ENCODE peak calls at places on chromosomes 12 and 14, in six cellular contexts. One of them, this sample, is unnamed.

GRCh38 chr12:94570161-94570560 is 80.2 kb downstream of the TMCC3 start:
- DNase-seq in tibial artery: no peak
- DNase-seq in left lung: no peak
- DNase-seq in transverse colon: no peak
- DNase-seq in fibroblast of lung: peak; percentile 82
- DNase-seq in GM23338: no peak
- DNase-seq in this sample: no peak

GRCh38 chr12:503111-503761 is 43.5 kb downstream of the B4GALNT3 start:
- DNase-seq in fibroblast of lung: peak; percentile 8
- DNase-seq in transverse colon: peak; percentile 86
- DNase-seq in tibial artery: no peak
- DNase-seq in GM23338: no peak
- DNase-seq in left lung: peak; percentile 76
- DNase-seq in this sample: no peak

GRCh38 chr14:100741956-100742355 is 15.3 kb downstream of the DLK1 start:
- DNase-seq in fibroblast of lung: no peak
- DNase-seq in GM23338: no peak
- DNase-seq in tibial artery: no peak
- DNase-seq in transverse colon: no peak
- DNase-seq in left lung: no peak
- DNase-seq in this sample: no peak

GRCh38 chr12:9750276-9751203 is 10.2 kb downstream of the CD69 start:
- DNase-seq in transverse colon: peak; percentile 31
- DNase-seq in tibial artery: no peak
- DNase-seq in GM23338: peak; percentile 89
- DNase-seq in left lung: no peak
- DNase-seq in fibroblast of lung: peak; percentile 56
- DNase-seq in this sample: no peak

GRCh38 chr14:95575820-95576473 is 41.1 kb downstream of the GLRX5 start:
- DNase-seq in tibial artery: no peak
- DNase-seq in transverse colon: no peak
- DNase-seq in fibroblast of lung: no peak
- DNase-seq in left lung: no peak
- DNase-seq in GM23338: peak; percentile 44
- DNase-seq in this sample: no peak

GRCh38 chr14:74140374-74140850 is 55.7 kb downstream of the LIN52 start:
- DNase-seq in tibial artery: no peak
- DNase-seq in left lung: peak; percentile 82
- DNase-seq in transverse colon: peak; percentile 72
- DNase-seq in GM23338: peak; percentile 29
- DNase-seq in fibroblast of lung: no peak
- DNase-seq in this sample: no peak

GRCh38 chr12:115103884-115104883 is 420.2 kb upstream of the TBX3 start:
- DNase-seq in left lung: no peak
- DNase-seq in GM23338: no peak
- DNase-seq in fibroblast of lung: peak; percentile 82
- DNase-seq in tibial artery: no peak
- DNase-seq in transverse colon: no peak
- DNase-seq in this sample: no peak

GRCh38 chr12:43917896-43918295 is 82.0 kb downstream of the TMEM117 start:
- DNase-seq in GM23338: no peak
- DNase-seq in tibial artery: no peak
- DNase-seq in left lung: no peak
- DNase-seq in transverse colon: no peak
- DNase-seq in fibroblast of lung: no peak
- DNase-seq in this sample: no peak

GRCh38 chr12:30794591-30795409 is 40.0 kb upstream of the CAPRIN2 start:
- DNase-seq in tibial artery: no peak
- DNase-seq in transverse colon: no peak
- DNase-seq in fibroblast of lung: peak; percentile 98
- DNase-seq in GM23338: peak; percentile 77
- DNase-seq in left lung: no peak
- DNase-seq in this sample: no peak

GRCh38 chr12:2583642-2584041 is 211.1 kb upstream of the FKBP4 start:
- DNase-seq in transverse colon: no peak
- DNase-seq in GM23338: no peak
- DNase-seq in tibial artery: peak; percentile 56
- DNase-seq in left lung: no peak
- DNase-seq in fibroblast of lung: no peak
- DNase-seq in this sample: no peak

GRCh38 chr14:100791995-100792394 is 33.9 kb upstream of the MEG3 start:
- DNase-seq in left lung: no peak
- DNase-seq in transverse colon: no peak
- DNase-seq in fibroblast of lung: no peak
- DNase-seq in tibial artery: no peak
- DNase-seq in GM23338: no peak
- DNase-seq in this sample: no peak

GRCh38 chr12:19739195-19739776 is 300.0 kb downstream of the AEBP2 start:
- DNase-seq in transverse colon: peak; percentile 16
- DNase-seq in fibroblast of lung: peak; percentile 65
- DNase-seq in left lung: no peak
- DNase-seq in tibial artery: no peak
- DNase-seq in GM23338: peak; percentile 73
- DNase-seq in this sample: no peak

GRCh38 chr12:125408718-125409117 is 343.5 kb downstream of the AACS start:
- DNase-seq in GM23338: no peak
- DNase-seq in transverse colon: no peak
- DNase-seq in fibroblast of lung: no peak
- DNase-seq in tibial artery: no peak
- DNase-seq in left lung: no peak
- DNase-seq in this sample: no peak

GRCh38 chr12:98955284-98955683 is 310.2 kb downstream of the APAF1 start:
- DNase-seq in transverse colon: no peak
- DNase-seq in tibial artery: no peak
- DNase-seq in left lung: no peak
- DNase-seq in GM23338: peak; percentile 86
- DNase-seq in fibroblast of lung: no peak
- DNase-seq in this sample: no peak

GRCh38 chr14:76884853-76885276 is 58.7 kb downstream of the LRRC74A start:
- DNase-seq in transverse colon: no peak
- DNase-seq in GM23338: peak; percentile 41
- DNase-seq in left lung: no peak
- DNase-seq in fibroblast of lung: no peak
- DNase-seq in tibial artery: no peak
- DNase-seq in this sample: no peak

GRCh38 chr14:70257526-70257925 is 68.8 kb upstream of the SLC8A3 start:
- DNase-seq in fibroblast of lung: no peak
- DNase-seq in left lung: no peak
- DNase-seq in GM23338: peak; percentile 72
- DNase-seq in transverse colon: peak; percentile 21
- DNase-seq in tibial artery: no peak
- DNase-seq in this sample: no peak

GRCh38 chr14:104537613-104537988 is 42.0 kb upstream of the C14orf180 start:
- DNase-seq in fibroblast of lung: no peak
- DNase-seq in left lung: no peak
- DNase-seq in tibial artery: no peak
- DNase-seq in transverse colon: no peak
- DNase-seq in GM23338: no peak
- DNase-seq in this sample: no peak

GRCh38 chr12:1093166-1093751 is 102.2 kb downstream of the ERC1 start:
- DNase-seq in transverse colon: no peak
- DNase-seq in GM23338: peak; percentile 85
- DNase-seq in fibroblast of lung: peak; percentile 54
- DNase-seq in tibial artery: no peak
- DNase-seq in left lung: no peak
- DNase-seq in this sample: no peak

GRCh38 chr12:97967831-97968230 is 505.2 kb downstream of the RMST start:
- DNase-seq in tibial artery: no peak
- DNase-seq in left lung: no peak
- DNase-seq in GM23338: no peak
- DNase-seq in fibroblast of lung: no peak
- DNase-seq in transverse colon: no peak
- DNase-seq in this sample: no peak

GRCh38 chr12:114320910-114321309 is 85.0 kb downstream of the TBX5 start:
- DNase-seq in transverse colon: no peak
- DNase-seq in GM23338: no peak
- DNase-seq in tibial artery: no peak
- DNase-seq in left lung: no peak
- DNase-seq in fibroblast of lung: no peak
- DNase-seq in this sample: no peak

GRCh38 chr12:19369691-19370148 is 69.6 kb upstream of the AEBP2 start:
- DNase-seq in fibroblast of lung: no peak
- DNase-seq in transverse colon: no peak
- DNase-seq in tibial artery: peak; percentile 78
- DNase-seq in GM23338: no peak
- DNase-seq in left lung: no peak
- DNase-seq in this sample: no peak

GRCh38 chr12:132162508-132163031 is 18.3 kb downstream of the NOC4L start:
- DNase-seq in tibial artery: peak; percentile 80
- DNase-seq in transverse colon: no peak
- DNase-seq in fibroblast of lung: peak; percentile 85
- DNase-seq in left lung: no peak
- DNase-seq in GM23338: no peak
- DNase-seq in this sample: no peak

GRCh38 chr14:31229638-31230229 is 22.1 kb upstream of the HECTD1 start:
- DNase-seq in tibial artery: peak; percentile 72
- DNase-seq in fibroblast of lung: peak; percentile 92
- DNase-seq in left lung: peak; percentile 77
- DNase-seq in GM23338: peak; percentile 51
- DNase-seq in transverse colon: peak; percentile 79
- DNase-seq in this sample: peak; percentile 79

GRCh38 chr14:32627545-32628298 is 298.6 kb downstream of the AKAP6 start:
- DNase-seq in fibroblast of lung: no peak
- DNase-seq in left lung: no peak
- DNase-seq in GM23338: no peak
- DNase-seq in tibial artery: no peak
- DNase-seq in transverse colon: no peak
- DNase-seq in this sample: no peak

GRCh38 chr14:93045965-93046695 is 69.6 kb downstream of the ITPK1 start:
- DNase-seq in tibial artery: no peak
- DNase-seq in fibroblast of lung: peak; percentile 95
- DNase-seq in transverse colon: no peak
- DNase-seq in left lung: no peak
- DNase-seq in GM23338: no peak
- DNase-seq in this sample: no peak

DNA sequence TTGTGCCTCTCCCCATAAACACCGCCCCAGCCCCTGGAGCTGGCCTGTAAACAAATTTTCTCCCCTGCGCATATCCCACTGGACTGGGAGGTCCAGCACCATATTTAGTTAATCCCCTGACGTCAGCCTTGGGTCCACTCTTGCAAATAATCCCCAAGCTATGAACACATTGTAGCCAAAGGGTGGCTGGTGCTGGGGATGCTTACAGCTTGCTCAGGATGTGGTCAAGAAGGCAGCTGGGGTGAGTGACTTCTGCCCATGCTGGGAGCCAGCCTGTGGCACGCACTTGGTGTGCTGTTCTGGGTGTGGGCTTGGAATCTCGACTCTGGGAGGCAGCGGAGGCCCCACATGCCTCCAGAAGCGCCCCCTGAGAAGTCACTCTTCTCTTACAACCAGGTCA is 32.1 kb downstream of the CMKLR1 start:
- DNase-seq in fibroblast of lung: peak; percentile 54
- DNase-seq in GM23338: no peak
- DNase-seq in tibial artery: peak; percentile 76
- DNase-seq in left lung: no peak
- DNase-seq in transverse colon: no peak
- DNase-seq in this sample: no peak
- H3K27ac ChIP-seq in fibroblast of lung: no peak overlapping the region
- H3K27ac ChIP-seq in GM23338: no peak overlapping the region
- H3K27ac ChIP-seq in tibial artery: peak overlapping the region; percentile 83
- H3K27ac ChIP-seq in left lung: peak overlapping the region; percentile 76
- H3K27ac ChIP-seq in transverse colon: peak overlapping the region; percentile 73
- H3K27ac ChIP-seq in this sample: peak overlapping the region; percentile 95

GRCh38 chr12:41439134-41439533 is 251.0 kb downstream of the PDZRN4 start:
- DNase-seq in GM23338: no peak
- DNase-seq in left lung: no peak
- DNase-seq in transverse colon: no peak
- DNase-seq in tibial artery: no peak
- DNase-seq in fibroblast of lung: no peak
- DNase-seq in this sample: no peak
- TF ChIP-seq CTCF in GM23338: no peak
- TF ChIP-seq CTCF in left lung: no peak
- TF ChIP-seq CTCF in transverse colon: no peak
- TF ChIP-seq CTCF in tibial artery: no peak
- TF ChIP-seq CTCF in fibroblast of lung: no peak
- TF ChIP-seq CTCF in this sample: no peak

DNA sequence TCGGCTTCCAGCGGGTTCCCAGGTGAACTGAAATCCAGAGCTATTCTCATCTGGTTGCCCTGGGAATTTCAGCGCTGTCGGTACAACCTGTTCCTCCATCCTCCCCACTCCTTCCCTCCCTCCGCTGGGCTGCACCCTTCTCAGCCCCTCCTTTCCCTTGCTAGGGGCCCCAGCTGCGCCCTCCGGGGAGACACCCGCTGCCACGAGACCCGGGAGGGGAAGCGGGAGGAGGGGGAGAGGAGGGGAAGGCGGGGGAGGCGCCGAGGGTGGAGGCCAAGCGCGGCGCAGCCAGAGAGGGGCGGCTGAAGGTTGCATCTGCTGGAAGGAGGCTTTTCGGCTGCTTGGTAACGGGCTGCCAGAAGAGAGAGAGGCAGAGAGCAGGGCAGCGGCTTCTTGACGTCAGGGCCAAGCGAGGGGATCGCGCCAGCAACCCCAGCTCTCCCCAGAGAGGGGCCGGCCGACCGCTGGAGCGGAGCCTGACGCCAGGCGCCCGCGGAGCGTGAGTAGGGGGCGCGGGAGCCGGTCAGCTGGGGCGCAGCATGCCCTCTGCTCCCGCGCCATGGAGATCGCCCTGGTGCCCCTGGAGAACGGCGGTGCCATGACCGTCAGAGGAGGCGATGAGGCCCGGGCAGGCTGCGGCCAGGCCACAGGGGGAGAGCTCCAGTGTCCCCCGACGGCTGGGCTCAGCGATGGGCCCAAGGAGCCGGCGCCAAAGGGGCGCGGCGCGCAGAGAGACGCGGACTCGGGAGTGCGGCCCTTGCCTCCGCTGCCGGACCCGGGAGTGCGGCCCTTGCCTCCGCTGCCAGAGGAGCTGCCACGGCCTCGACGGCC is at the start of gene KCNA5:
- DNase-seq in tibial artery: peak; percentile 93
- DNase-seq in left lung: no peak
- DNase-seq in fibroblast of lung: no peak
- DNase-seq in GM23338: peak; percentile 74
- DNase-seq in transverse colon: no peak
- DNase-seq in this sample: peak; percentile 90
- H3K4me3 ChIP-seq in tibial artery: peak within 1 kb of the TSS; percentile 58
- H3K4me3 ChIP-seq in left lung: no peak within 1 kb of the TSS
- H3K4me3 ChIP-seq in fibroblast of lung: no peak within 1 kb of the TSS
- H3K4me3 ChIP-seq in GM23338: peak within 1 kb of the TSS; percentile 66
- H3K4me3 ChIP-seq in transverse colon: peak within 1 kb of the TSS; percentile 16
- H3K4me3 ChIP-seq in this sample: peak within 1 kb of the TSS; percentile 76

DNA sequence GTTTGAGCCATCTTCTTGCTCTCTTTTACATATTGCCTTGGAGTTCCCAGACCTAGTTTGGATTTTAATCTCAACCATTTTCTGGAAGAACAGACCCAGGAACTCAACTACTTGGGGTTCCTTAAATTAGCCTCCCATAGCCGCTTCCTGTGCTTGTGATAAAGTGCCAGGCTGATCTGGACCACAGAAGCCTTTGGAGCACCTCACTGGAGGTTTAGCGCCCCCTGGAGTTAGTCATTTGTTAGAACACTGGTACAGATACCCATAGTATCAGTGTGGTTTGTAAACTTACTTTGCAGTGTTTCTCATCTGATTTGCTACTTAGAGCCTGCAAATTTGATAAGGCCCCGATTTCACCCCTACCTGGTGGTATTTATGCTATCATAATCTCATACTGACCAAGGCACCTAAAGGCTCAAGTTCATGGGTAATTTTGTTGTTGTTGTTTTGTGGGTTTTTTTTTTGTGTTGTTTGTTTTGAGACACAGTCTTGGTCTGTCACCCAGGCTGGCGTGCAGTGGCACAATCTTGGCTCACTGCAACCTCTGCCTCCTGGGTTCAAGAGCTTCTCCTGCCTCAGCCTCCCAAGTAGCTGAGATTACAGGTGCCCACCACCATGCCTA is 3.7 kb downstream of the UNC119B start:
- DNase-seq in fibroblast of lung: peak; percentile 64
- DNase-seq in left lung: peak; percentile 58
- DNase-seq in tibial artery: no peak
- DNase-seq in transverse colon: peak; percentile 72
- DNase-seq in GM23338: peak; percentile 97
- DNase-seq in this sample: no peak
- H3K27ac ChIP-seq in fibroblast of lung: no peak overlapping the region
- H3K27ac ChIP-seq in left lung: no peak overlapping the region
- H3K27ac ChIP-seq in tibial artery: no peak overlapping the region
- H3K27ac ChIP-seq in transverse colon: peak overlapping the region; percentile 3
- H3K27ac ChIP-seq in GM23338: no peak overlapping the region
- H3K27ac ChIP-seq in this sample: no peak overlapping the region